ENCODE peak calls at places on chromosomes 1 and 21, in nine cellular contexts. I is GM04503; A is GM12891; T is EH; Q is left ventricle myocardium superior; J is activated CD4-positive, alpha-beta T cell treated with anti-CD3 and anti-CD28 coated beads, Interleukin-2, amount 10 ng/mL, durations not matched to agents 7 days and 5 days; L is HAP-1; W is iris pigment epithelial cell; Z is SHP77. O is an unnamed sample.

GRCh38 chr21:46149205-46149901 is 6.0 kb downstream of the FTCD start:
- DNase-seq in I (no peak), J (no peak), Z (no peak), T (no peak), A (no peak), L (no peak), W (no peak), Q (peak), O (peak)

GRCh38 chr1:171204311-171204710 is 19.2 kb downstream of the FMO2 start:
- DNase-seq in J (no peak), I (no peak), A (no peak), W (no peak), L (no peak), Q (no peak), Z (no peak), T (no peak), O (no peak)

GRCh38 chr1:8370928-8371327 is 53.0 kb downstream of the SLC45A1 start:
- DNase-seq in J (no peak), L (no peak), Z (no peak), T (peak), W (no peak), I (no peak), Q (peak), A (no peak), O (peak)

GRCh38 chr1:148264374-148265276 is 112.5 kb upstream of the NBPF11 start:
- DNase-seq in L (no peak), T (peak), I (no peak), W (peak), A (no peak), Z (peak), J (no peak), Q (no peak), O (no peak)

GRCh38 chr1:39672551-39672947 is 642 bp upstream of the NT5C1A start:
- DNase-seq in Z (no peak), I (no peak), T (no peak), A (no peak), J (peak), L (no peak), W (no peak), Q (no peak), O (no peak)

GRCh38 chr1:244231193-244231571 is 180.1 kb downstream of the ZBTB18 start:
- DNase-seq in I (no peak), A (no peak), T (peak), J (no peak), Q (no peak), L (no peak), Z (no peak), W (peak), O (no peak)

GRCh38 chr1:205162301-205162700 is 40.5 kb upstream of the RBBP5 start:
- DNase-seq in W (peak), J (no peak), T (peak), L (no peak), Q (no peak), I (no peak), Z (no peak), A (no peak), O (no peak)

GRCh38 chr1:89530690-89531089 is 6.1 kb downstream of the LRRC8B start:
- DNase-seq in T (no peak), Q (no peak), I (no peak), A (no peak), L (no peak), W (no peak), Z (no peak), J (no peak), O (no peak)

GRCh38 chr1:56958526-56958925 is 7.3 kb downstream of the C8B start:
- DNase-seq in I (no peak), T (peak), A (no peak), J (no peak), L (no peak), W (peak), Z (no peak), Q (no peak), O (no peak)

GRCh38 chr1:19432943-19433609 is 52.3 kb downstream of the CAPZB start:
- DNase-seq in Q (no peak), L (no peak), T (peak), A (no peak), Z (no peak), W (no peak), J (no peak), I (no peak), O (no peak)

GRCh38 chr1:184222561-184223157 is 164.2 kb upstream of the C1orf21 start:
- DNase-seq in L (peak), Q (peak), T (peak), J (peak), Z (no peak), W (peak), A (peak), I (peak), O (peak)

GRCh38 chr1:202575906-202576653 is 134.2 kb downstream of the SYT2 start:
- DNase-seq in J (no peak), Q (no peak), T (peak), L (no peak), I (no peak), Z (no peak), A (no peak), W (peak), O (no peak)

GRCh38 chr1:3775498-3776230 is 3.1 kb downstream of the SMIM1 start:
- DNase-seq in L (peak), A (peak), Q (peak), J (peak), I (no peak), Z (peak), T (peak), W (peak), O (peak)

GRCh38 chr21:27164208-27165172 is 197.6 kb upstream of the ADAMTS5 start:
- DNase-seq in Z (no peak), I (no peak), T (no peak), J (no peak), A (no peak), L (no peak), W (no peak), Q (no peak), O (no peak)

GRCh38 chr1:97903626-97904025 is 17.2 kb downstream of the DPYD start:
- DNase-seq in I (no peak), Z (no peak), L (no peak), J (no peak), Q (no peak), W (peak), T (peak), A (no peak), O (no peak)

GRCh38 chr21:45617021-45617930 is 26.2 kb upstream of the PCBP3 start:
- DNase-seq in I (no peak), T (no peak), J (no peak), W (no peak), L (no peak), A (no peak), Z (no peak), Q (no peak), O (no peak)

GRCh38 chr1:54610048-54610447 is 13.3 kb downstream of the FAM151A start:
- DNase-seq in Q (no peak), W (peak), I (no peak), L (peak), J (no peak), T (peak), A (no peak), Z (no peak), O (no peak)

GRCh38 chr1:163275222-163275621 is 46.5 kb upstream of the NUF2 start:
- DNase-seq in Q (no peak), L (no peak), Z (no peak), I (no peak), T (peak), A (no peak), J (no peak), W (peak), O (no peak)

GRCh38 chr1:219414250-219414649 is 198.7 kb downstream of the ZC3H11B start:
- DNase-seq in T (no peak), A (no peak), I (no peak), Q (no peak), L (no peak), W (no peak), Z (no peak), J (no peak), O (no peak)

GRCh38 chr1:12339410-12339809 is 109.6 kb downstream of the VPS13D start:
- DNase-seq in T (no peak), W (no peak), I (no peak), L (peak), Q (no peak), A (no peak), J (no peak), Z (no peak), O (no peak)

GRCh38 chr1:66537718-66538117 is 3.8 kb downstream of the SGIP1 start:
- DNase-seq in Q (no peak), T (no peak), W (peak), Z (no peak), A (no peak), I (no peak), J (no peak), L (no peak), O (no peak)

GRCh38 chr1:78005347-78005722 is 596 bp downstream of the DNAJB4 start:
- DNase-seq in Z (no peak), Q (no peak), L (no peak), T (no peak), A (no peak), I (no peak), J (no peak), W (no peak), O (no peak)

GRCh38 chr1:244052011-244052727 is 1.1 kb downstream of the ZBTB18 start:
- DNase-seq in L (peak), W (peak), I (no peak), T (peak), A (no peak), Q (no peak), J (no peak), Z (no peak), O (no peak)

GRCh38 chr1:14215151-14215550 is 383.3 kb upstream of the KAZN start:
- DNase-seq in I (no peak), Q (no peak), A (no peak), T (no peak), J (no peak), L (no peak), W (no peak), Z (no peak), O (no peak)

GRCh38 chr1:41486053-41486891 is 1.8 kb upstream of the EDN2 start:
- DNase-seq in I (no peak), L (peak), W (peak), A (no peak), Q (no peak), Z (no peak), J (no peak), T (peak), O (no peak)

GRCh38 chr21:14751011-14751410 is 204.9 kb upstream of the SAMSN1 start:
- DNase-seq in T (no peak), Q (no peak), L (no peak), I (no peak), W (no peak), A (no peak), Z (no peak), J (no peak), O (no peak)

GRCh38 chr1:56788588-56788987 is 30.6 kb downstream of the FYB2 start:
- DNase-seq in Q (peak), Z (peak), L (no peak), A (no peak), I (no peak), W (peak), T (peak), J (no peak), O (peak)

GRCh38 chr1:7369866-7370265 is 401.2 kb upstream of the VAMP3 start:
- DNase-seq in W (no peak), J (no peak), A (no peak), Z (no peak), Q (peak), L (no peak), T (no peak), I (no peak), O (peak)

GRCh38 chr1:247656475-247656874 is 23.1 kb downstream of the OR13G1 start:
- DNase-seq in A (no peak), Q (no peak), J (no peak), Z (no peak), T (no peak), L (no peak), I (no peak), W (no peak), O (no peak)

GRCh38 chr1:113153116-113153803 is 80.3 kb downstream of the LRIG2 start:
- DNase-seq in I (no peak), L (no peak), J (no peak), Z (peak), Q (no peak), A (no peak), W (no peak), T (peak), O (no peak)

GRCh38 chr1:193303849-193304248 is 117.4 kb upstream of the B3GALT2 start:
- DNase-seq in W (no peak), A (no peak), Q (no peak), J (no peak), L (no peak), T (no peak), I (no peak), Z (no peak), O (no peak)

GRCh38 chr1:28737245-28738137 is 751 bp downstream of the YTHDF2 start:
- DNase-seq in J (peak), T (peak), Z (peak), I (no peak), A (peak), L (peak), Q (peak), W (peak), O (peak)

GRCh38 chr1:100265562-100265930 is 470 bp upstream of the RTCA start:
- DNase-seq in Q (no peak), J (no peak), Z (no peak), W (peak), T (no peak), I (peak), A (no peak), L (no peak), O (no peak)